ENCODE peak calls at places on chromosomes 16 and 17, in four cellular contexts. F is K562, J is GM12878, C is HepG2. M is an unnamed sample.

GRCh38 chr17:10772425-10773380 is 31.2 kb downstream of the TMEM238L start:
- DNase-seq in F (peak; percentile 46), J (no peak), C (peak; percentile 33), M (peak; percentile 97)

GRCh38 chr16:22329199-22329695 is 32.0 kb downstream of the POLR3E start:
- DNase-seq in F (no peak), J (no peak), C (no peak), M (no peak)

GRCh38 chr17:28916302-28916934 is 13.5 kb upstream of the DHRS13 start:
- DNase-seq in F (peak; percentile 44), J (no peak), C (peak; percentile 38), M (no peak)

GRCh38 chr16:64304376-64304775 is 817.5 kb downstream of the CDH11 start:
- DNase-seq in F (no peak), J (no peak), C (no peak), M (no peak)

GRCh38 chr17:38898812-38899348 is 26.5 kb upstream of the LASP1NB start:
- DNase-seq in F (peak; percentile 80), J (peak; percentile 64), C (no peak), M (no peak)

GRCh38 chr16:58497935-58498334 is 2.0 kb upstream of the NDRG4 start:
- DNase-seq in F (no peak), J (no peak), C (no peak), M (no peak)

GRCh38 chr17:50059759-50060273 is 3.9 kb downstream of the ITGA3 start:
- DNase-seq in F (no peak), J (no peak), C (no peak), M (no peak)

GRCh38 chr16:914453-914852 is 56.3 kb downstream of the LMF1 start:
- DNase-seq in F (no peak), J (peak; percentile 8), C (peak; percentile 16), M (no peak)

GRCh38 chr17:81859906-81860755 is at the start of gene P4HB:
- DNase-seq in F (peak; percentile 96), J (no peak), C (no peak), M (peak; percentile 93)

GRCh38 chr17:36923814-36924221 is 13.5 kb upstream of the LHX1 start:
- DNase-seq in F (no peak), J (no peak), C (no peak), M (no peak)

GRCh38 chr17:66691644-66692500 is 143.0 kb upstream of the CACNG5 start:
- DNase-seq in F (no peak), J (no peak), C (no peak), M (no peak)

GRCh38 chr17:67642488-67642887 is 75.2 kb upstream of the NOL11 start:
- DNase-seq in F (no peak), J (no peak), C (no peak), M (no peak)

GRCh38 chr17:58312021-58312630 is 16.5 kb downstream of the TSPOAP1 start:
- DNase-seq in F (no peak), J (no peak), C (no peak), M (peak; percentile 40)

GRCh38 chr17:69050999-69051775 is 9.5 kb downstream of the ABCA9 start:
- DNase-seq in F (no peak), J (no peak), C (peak; percentile 56), M (no peak)

GRCh38 chr16:86740817-86741799 is 162.8 kb downstream of the FOXL1 start:
- DNase-seq in F (no peak), J (no peak), C (peak; percentile 29), M (no peak)

GRCh38 chr16:28264656-28265055 is 27.7 kb upstream of the SBK1 start:
- DNase-seq in F (peak; percentile 62), J (no peak), C (no peak), M (no peak)

GRCh38 chr17:35372846-35373531 is 432 bp downstream of the SLFN11 start:
- DNase-seq in F (peak; percentile 13), J (no peak), C (no peak), M (no peak)

GRCh38 chr17:77322534-77323412 is 182.0 kb downstream of the SEC14L1 start:
- DNase-seq in F (peak; percentile 62), J (no peak), C (peak; percentile 85), M (no peak)

GRCh38 chr17:306116-306515 is 46.5 kb downstream of the RPH3AL start:
- DNase-seq in F (no peak), J (no peak), C (no peak), M (no peak)

GRCh38 chr17:7836596-7837374 is 2.8 kb downstream of the KDM6B start:
- DNase-seq in F (peak; percentile 35), J (peak; percentile 73), C (peak; percentile 99), M (peak; percentile 95)

GRCh38 chr16:88716201-88716600 is 9.9 kb downstream of the CTU2 start:
- DNase-seq in F (no peak), J (no peak), C (no peak), M (no peak)

GRCh38 chr17:78806451-78806850 is 24.4 kb upstream of the CYTH1 start:
- DNase-seq in F (peak; percentile 33), J (no peak), C (no peak), M (no peak)

GRCh38 chr17:16484445-16485169 is 7.4 kb downstream of the LRRC75A start:
- DNase-seq in F (no peak), J (no peak), C (no peak), M (no peak)

GRCh38 chr17:36994438-36994837 is 45.7 kb downstream of the AATF start:
- DNase-seq in F (no peak), J (no peak), C (no peak), M (no peak)

GRCh38 chr16:85706449-85707034 is 17.8 kb upstream of the GINS2 start:
- DNase-seq in F (no peak), J (no peak), C (no peak), M (no peak)

GRCh38 chr17:59406808-59407381 is 75.4 kb downstream of the YPEL2 start:
- DNase-seq in F (no peak), J (no peak), C (peak; percentile 20), M (no peak)

GRCh38 chr17:1989135-1989534 is 36.0 kb downstream of the RTN4RL1 start:
- DNase-seq in F (no peak), J (no peak), C (no peak), M (no peak)

GRCh38 chr17:7686221-7687071 is 844 bp downstream of the TP53 start:
- DNase-seq in F (peak; percentile 49), J (peak; percentile 86), C (peak; percentile 77), M (no peak)

GRCh38 chr17:74305865-74306654 is 20.0 kb upstream of the KIF19 start:
- DNase-seq in F (no peak), J (no peak), C (no peak), M (no peak)

GRCh38 chr17:21774263-21774662 is 81.9 kb downstream of the KCNJ18 start:
- DNase-seq in F (no peak), J (no peak), C (no peak), M (no peak)

GRCh38 chr17:68294617-68295016 is 3.3 kb downstream of the ARSG start:
- DNase-seq in F (no peak), J (no peak), C (no peak), M (no peak)

GRCh38 chr17:8581002-8581658 is 49.4 kb downstream of the MYH10 start:
- DNase-seq in F (no peak), J (peak; percentile 46), C (no peak), M (no peak)

GRCh38 chr17:61064087-61064951 is 335.3 kb upstream of the TBX2 start:
- DNase-seq in F (no peak), J (no peak), C (no peak), M (no peak)

DNA sequence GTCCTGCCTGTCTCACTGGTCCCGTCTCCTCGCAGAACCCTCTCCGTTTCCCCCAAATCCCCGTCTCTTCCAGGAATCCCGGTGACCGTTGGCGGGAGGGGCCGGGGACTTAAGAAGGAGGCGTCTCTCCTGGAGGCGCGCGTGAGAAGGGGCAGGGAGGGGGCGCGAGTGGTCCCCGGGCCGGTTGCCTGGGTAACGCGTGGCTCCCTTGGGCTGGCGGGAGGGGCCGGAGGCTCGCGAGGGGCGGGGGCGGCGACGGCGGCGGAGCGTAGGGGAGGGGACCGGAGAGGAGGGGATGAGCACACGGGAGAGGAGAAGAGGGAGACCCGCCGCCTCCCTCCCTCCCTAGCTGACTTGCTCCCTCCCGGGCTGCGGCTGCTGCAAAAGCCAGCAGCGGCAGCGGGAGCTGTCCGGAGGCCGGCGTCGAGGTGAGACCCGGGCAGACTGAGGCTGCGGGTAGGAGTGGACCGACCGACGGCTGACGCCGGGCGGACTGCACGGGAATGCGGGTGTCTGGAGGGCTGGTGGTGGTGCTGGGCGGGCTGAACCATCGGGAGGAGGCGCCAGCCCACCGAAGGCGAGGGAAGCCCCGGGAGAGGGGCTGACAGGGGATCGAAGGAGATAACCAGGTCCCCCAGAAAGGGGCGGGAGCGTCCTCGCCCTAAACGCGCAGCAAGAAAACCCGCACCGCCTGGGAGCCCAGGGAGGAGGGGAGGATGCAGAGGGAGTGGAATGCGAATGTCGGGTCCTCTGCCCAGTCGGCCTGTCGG is at the start of gene PRRT2:
- DNase-seq in F (peak; percentile 62), J (no peak), C (no peak), M (no peak)
- TF ChIP-seq POLR2A in F (no peak), J (no peak), C (no peak), M (no peak)

GRCh38 chr16:57143125-57143965 is 42.5 kb downstream of the PSME3IP1 start:
- DNase-seq in F (no peak), J (no peak), C (no peak), M (no peak)
- TF ChIP-seq BRCA1 in F (no peak), J (no peak), C (no peak), M (no peak)

GRCh38 chr17:17568772-17569195 is 22.7 kb downstream of the PEMT start:
- DNase-seq in F (peak; percentile 83), J (no peak), C (peak; percentile 54), M (peak; percentile 54)
- TF ChIP-seq POLR2A in F (no peak), J (no peak), C (no peak), M (no peak)

DNA sequence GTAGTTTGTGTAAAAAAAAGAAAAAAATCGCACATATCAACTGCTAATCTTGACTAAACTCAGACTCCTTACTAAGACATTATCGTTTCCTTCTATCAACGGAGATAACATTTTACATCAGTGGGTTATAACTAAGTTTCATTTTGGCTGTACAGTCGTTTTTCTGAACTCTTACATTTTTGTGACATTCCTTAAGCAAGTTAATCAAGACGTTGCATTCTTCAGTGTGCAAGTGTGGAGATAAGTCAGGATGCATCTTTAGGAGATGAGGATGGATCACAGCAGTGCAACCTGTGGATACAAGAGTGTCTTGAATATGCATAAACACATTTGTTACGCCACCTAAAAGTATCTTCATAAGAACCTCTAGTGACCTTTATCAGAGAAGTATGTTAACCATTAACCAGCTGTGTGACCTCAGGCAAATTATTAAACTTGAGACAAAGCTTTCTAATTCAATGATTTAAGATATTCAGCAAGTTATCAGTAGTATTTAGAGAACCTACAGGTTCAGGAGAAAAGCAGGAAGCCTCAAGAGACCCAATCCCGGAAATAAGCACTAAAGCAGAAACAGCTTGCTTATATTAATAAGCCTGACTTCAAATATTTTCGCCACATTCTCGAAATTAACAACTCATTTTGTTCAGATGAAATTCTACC is 9.4 kb downstream of the CMC2 start:
- DNase-seq in F (no peak), J (peak; percentile 66), C (peak; percentile 83), M (no peak)
- TF ChIP-seq BRCA1 in F (no peak), J (no peak), C (no peak), M (no peak)

DNA sequence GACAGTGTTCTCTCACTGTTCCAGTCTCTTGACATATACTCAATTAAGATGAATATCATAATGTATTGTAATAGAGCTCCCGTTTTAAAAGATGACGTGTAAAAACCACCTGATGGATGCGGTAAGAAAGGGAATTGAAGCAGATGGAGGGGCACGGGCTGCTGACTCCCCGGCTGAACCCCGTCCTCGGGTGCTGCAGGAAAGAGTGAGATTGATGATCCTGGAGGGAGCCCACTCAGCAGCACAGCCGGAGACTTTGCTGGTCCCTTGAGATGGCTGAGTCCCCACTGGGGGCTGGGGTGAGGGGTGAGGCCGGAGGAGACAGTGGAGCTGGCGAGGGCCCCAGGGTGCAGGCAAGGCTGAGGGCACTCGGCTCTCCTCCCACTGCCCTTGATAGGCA is 217.4 kb downstream of the RPTOR start:
- DNase-seq in F (no peak), J (no peak), C (no peak), M (no peak)
- TF ChIP-seq POLR2A in F (no peak), J (no peak), C (no peak), M (no peak)

M was measured in H1.